ENCODE peak calls at places on chromosome 7, in seven cellular contexts. P is transverse colon, W is kidney epithelial cell, O is thyroid gland, N is A549, Y is astrocyte of the spinal cord, H is HCT116. F is an unnamed sample.

GRCh38 chr7:94605031-94605430 is 50.9 kb downstream of the SGCE start:
- DNase-seq in H (no peak), O (no peak), P (no peak), N (no peak), W (no peak), Y (no peak), F (no peak)

GRCh38 chr7:24406053-24406561 is 122.1 kb downstream of the NPY start:
- DNase-seq in H (no peak), O (no peak), N (no peak), W (no peak), Y (no peak), P (no peak), F (no peak)

GRCh38 chr7:82319674-82320118 is 123.9 kb downstream of the CACNA2D1 start:
- DNase-seq in Y (peak), H (no peak), N (no peak), W (peak), O (peak), P (peak), F (peak)

GRCh38 chr7:92177362-92177761 is 1.6 kb downstream of the LRRD1 start:
- DNase-seq in N (no peak), O (no peak), P (no peak), W (peak), Y (peak), H (no peak), F (no peak)

GRCh38 chr7:24395512-24395911 is 111.5 kb downstream of the NPY start:
- DNase-seq in N (no peak), P (no peak), H (no peak), W (no peak), Y (no peak), O (no peak), F (no peak)

GRCh38 chr7:18013936-18014335 is 13.7 kb downstream of the PRPS1L1 start:
- DNase-seq in W (no peak), Y (peak), N (no peak), P (no peak), H (no peak), O (no peak), F (peak)

GRCh38 chr7:15507708-15508107 is 54.1 kb downstream of the AGMO start:
- DNase-seq in P (no peak), O (no peak), W (no peak), N (no peak), H (no peak), Y (no peak), F (no peak)

GRCh38 chr7:92634125-92634710 is 44.0 kb upstream of the FAM133B start:
- DNase-seq in H (no peak), N (no peak), P (no peak), O (no peak), W (no peak), Y (no peak), F (no peak)

GRCh38 chr7:94043299-94043698 is 39.1 kb upstream of the BET1 start:
- DNase-seq in H (no peak), W (no peak), Y (no peak), O (no peak), N (no peak), P (no peak), F (no peak)

DNA sequence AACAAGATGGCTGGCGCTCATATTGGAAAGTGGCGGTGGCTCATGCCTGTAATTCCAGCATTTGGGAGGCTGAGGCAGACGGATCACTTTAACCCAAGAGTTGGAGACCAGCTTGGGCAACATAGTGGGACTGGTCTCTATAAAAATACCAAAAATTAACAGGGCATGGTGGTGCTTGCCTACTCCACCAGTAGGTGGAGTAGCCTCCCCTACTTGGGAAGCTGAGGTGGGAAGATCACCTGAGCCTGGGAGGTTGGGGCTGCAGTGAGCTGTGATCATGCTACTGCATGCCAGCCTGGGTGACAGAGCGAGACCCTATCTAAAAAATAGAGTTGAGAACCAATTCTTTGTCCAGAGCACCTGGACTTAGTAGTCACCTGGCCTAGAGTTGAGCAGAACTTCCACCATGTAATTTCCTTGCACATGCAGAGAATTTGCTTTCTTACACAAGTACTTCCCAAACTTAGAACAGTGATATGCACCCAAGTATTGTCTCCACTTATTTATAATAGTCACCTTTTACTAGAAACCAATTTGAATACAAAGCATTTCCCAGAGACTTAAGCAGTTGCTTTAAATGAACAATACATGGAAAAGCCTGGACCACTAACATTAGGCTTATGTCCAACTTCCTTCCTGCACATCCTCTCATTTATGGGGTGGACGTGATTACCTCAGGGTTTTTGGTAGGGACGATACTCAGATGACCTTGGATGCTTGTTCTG is 15.9 kb downstream of the LAMB4 start:
- DNase-seq in N (peak), P (no peak), Y (no peak), O (no peak), H (peak), W (no peak), F (no peak)
- TF ChIP-seq CTCF in N (peak), P (no peak), Y (peak), O (no peak), H (peak), W (peak), F (peak)

GRCh38 chr7:65475040-65475726 is 101.5 kb downstream of the ZNF92 start:
- DNase-seq in W (no peak), Y (no peak), P (no peak), N (no peak), O (no peak), H (no peak), F (no peak)

GRCh38 chr7:65475734-65476319 is 102.2 kb downstream of the ZNF92 start:
- DNase-seq in P (peak), W (peak), H (no peak), Y (no peak), O (no peak), N (no peak), F (no peak)

GRCh38 chr7:65471587-65471986 is 97.9 kb downstream of the ZNF92 start:
- DNase-seq in P (no peak), W (no peak), N (no peak), H (no peak), Y (no peak), O (no peak), F (no peak)

DNA sequence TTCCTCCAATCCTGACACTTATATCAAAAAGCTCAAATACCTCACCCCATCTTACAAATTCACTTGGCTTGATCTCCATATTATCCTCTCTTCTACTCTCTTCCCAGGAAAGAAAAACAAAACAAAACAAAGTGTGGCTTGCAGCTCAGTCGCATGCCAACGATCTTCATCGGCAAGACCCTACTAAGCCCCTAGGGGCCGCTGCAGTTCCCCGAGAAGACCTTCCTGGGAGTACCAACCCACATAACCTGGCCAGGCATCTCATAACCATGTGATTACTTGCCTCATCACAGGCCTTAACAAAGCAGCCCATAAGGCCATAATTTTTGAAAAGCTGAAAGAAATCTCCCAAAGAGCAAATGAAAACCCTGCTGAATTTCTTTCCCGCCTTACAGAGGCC is 103.7 kb downstream of the ZNF92 start:
- DNase-seq in P (no peak), O (peak), N (peak), H (peak), Y (no peak), W (no peak), F (no peak)
- TF ChIP-seq CTCF in P (no peak), O (no peak), N (no peak), H (peak), Y (peak), W (no peak), F (peak)

GRCh38 chr7:28078036-28078901 is 102.3 kb downstream of the JAZF1 start:
- DNase-seq in N (peak), H (peak), Y (peak), W (no peak), P (peak), O (peak), F (no peak)
- TF ChIP-seq CTCF in N (peak), H (peak), Y (peak), W (peak), P (peak), O (peak), F (peak)

DNA sequence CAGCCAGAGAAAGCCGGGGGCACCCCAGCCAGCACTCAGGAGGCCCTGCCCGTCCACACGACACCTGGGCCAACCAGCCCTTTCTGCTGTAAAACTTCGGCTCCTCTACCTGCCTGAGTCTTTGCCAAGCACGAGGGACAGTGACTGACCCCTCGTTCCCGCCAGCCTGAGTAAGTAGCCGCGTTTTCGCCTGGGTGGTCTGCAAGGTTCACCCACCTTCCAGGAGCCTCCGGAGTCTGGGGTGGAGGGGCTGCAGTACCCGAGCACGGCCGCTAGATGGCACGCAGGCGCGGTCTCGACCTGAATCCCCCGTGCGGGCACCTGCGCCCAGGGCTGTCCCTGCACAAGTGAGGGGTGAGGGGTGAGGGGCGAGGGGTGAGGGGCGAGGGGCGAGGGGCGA is 192.7 kb downstream of the PTPRN2 start:
- DNase-seq in N (peak), W (no peak), O (peak), Y (no peak), H (no peak), P (peak), F (no peak)
- TF ChIP-seq CTCF in N (peak), W (peak), O (peak), Y (peak), H (peak), P (peak), F (peak)

GRCh38 chr7:142668495-142668894 is 80.8 kb upstream of the PRSS1 start:
- DNase-seq in W (no peak), H (no peak), O (no peak), P (no peak), Y (no peak), N (no peak), F (no peak)

GRCh38 chr7:142670504-142670903 is 78.8 kb upstream of the PRSS1 start:
- DNase-seq in W (no peak), Y (no peak), P (no peak), O (no peak), H (no peak), N (no peak), F (no peak)

GRCh38 chr7:142671506-142671905 is 77.8 kb upstream of the PRSS1 start:
- DNase-seq in O (no peak), Y (no peak), N (no peak), H (no peak), P (no peak), W (no peak), F (no peak)

GRCh38 chr7:142669074-142669654 is 80.1 kb upstream of the PRSS1 start:
- DNase-seq in H (no peak), N (peak), P (no peak), W (no peak), O (no peak), Y (peak), F (no peak)
- TF ChIP-seq CTCF in H (peak), N (no peak), P (no peak), W (peak), O (no peak), Y (peak), F (peak)

GRCh38 chr7:27921081-27921836 is 181.3 kb downstream of the TAX1BP1 start:
- DNase-seq in P (peak), N (peak), Y (peak), H (peak), O (peak), W (peak), F (peak)
- TF ChIP-seq CTCF in P (peak), N (peak), Y (peak), H (peak), O (no peak), W (peak), F (peak)

GRCh38 chr7:2403718-2404648 is 572 bp downstream of the CHST12 start:
- DNase-seq in N (peak), O (peak), W (no peak), P (peak), Y (peak), H (no peak), F (no peak)
- TF ChIP-seq CTCF in N (no peak), O (no peak), W (peak), P (peak), Y (peak), H (no peak), F (peak)

GRCh38 chr7:32476816-32477648 is 13.1 kb downstream of the LSM5 start:
- DNase-seq in W (no peak), P (no peak), N (no peak), Y (no peak), H (no peak), O (no peak), F (no peak)
- TF ChIP-seq CTCF in W (no peak), P (no peak), N (no peak), Y (no peak), H (no peak), O (no peak), F (no peak)

GRCh38 chr7:155263522-155264197 is 34.0 kb upstream of the INSIG1 start:
- DNase-seq in O (no peak), Y (no peak), N (no peak), H (no peak), W (no peak), P (no peak), F (no peak)
- TF ChIP-seq CTCF in O (no peak), Y (no peak), N (no peak), H (peak), W (peak), P (no peak), F (peak)

F was measured in retinal pigment epithelial cell.